ENCODE peak calls at places on chromosome 7, in four cellular contexts. One of them, this sample, is unnamed.
A peak's percentile ranks its signal among the peaks of the same experiment; 100 is the strongest.

GRCh38 chr7:6545398-6546126 is 5.7 kb downstream of the GRID2IP start:
- DNase-seq in ovary: no peak
- DNase-seq in Peyer's patch: no peak
- DNase-seq in transverse colon: no peak
- DNase-seq in this sample: no peak

GRCh38 chr7:81161459-81162075 is 242.7 kb upstream of the SEMA3C start:
- DNase-seq in transverse colon: no peak
- DNase-seq in ovary: no peak
- DNase-seq in Peyer's patch: no peak
- DNase-seq in this sample: no peak

GRCh38 chr7:32143271-32143670 is 73.1 kb upstream of the PDE1C start:
- DNase-seq in transverse colon: no peak
- DNase-seq in Peyer's patch: no peak
- DNase-seq in ovary: no peak
- DNase-seq in this sample: no peak

GRCh38 chr7:107147464-107148214 is 21.2 kb upstream of the HBP1 start:
- DNase-seq in Peyer's patch: no peak
- DNase-seq in transverse colon: no peak
- DNase-seq in ovary: peak; percentile 32
- DNase-seq in this sample: no peak

GRCh38 chr7:112556633-112557032 is 75.8 kb downstream of the LSMEM1 start:
- DNase-seq in transverse colon: no peak
- DNase-seq in ovary: no peak
- DNase-seq in Peyer's patch: no peak
- DNase-seq in this sample: no peak

GRCh38 chr7:30884881-30885280 is 26.8 kb upstream of the AQP1 start:
- DNase-seq in ovary: no peak
- DNase-seq in transverse colon: no peak
- DNase-seq in Peyer's patch: no peak
- DNase-seq in this sample: no peak

GRCh38 chr7:69395072-69395714 is 203.1 kb upstream of the AUTS2 start:
- DNase-seq in ovary: no peak
- DNase-seq in Peyer's patch: no peak
- DNase-seq in transverse colon: no peak
- DNase-seq in this sample: no peak

GRCh38 chr7:131625817-131626372 is 69.5 kb upstream of the PODXL start:
- DNase-seq in transverse colon: no peak
- DNase-seq in Peyer's patch: no peak
- DNase-seq in ovary: no peak
- DNase-seq in this sample: peak; percentile 32

GRCh38 chr7:23971031-23971430 is 261.0 kb downstream of the STK31 start:
- DNase-seq in Peyer's patch: no peak
- DNase-seq in ovary: no peak
- DNase-seq in transverse colon: no peak
- DNase-seq in this sample: no peak

GRCh38 chr7:30765359-30765758 is 5.9 kb upstream of the MINDY4 start:
- DNase-seq in ovary: no peak
- DNase-seq in transverse colon: no peak
- DNase-seq in Peyer's patch: no peak
- DNase-seq in this sample: no peak

GRCh38 chr7:158073845-158074840 is 513.5 kb downstream of the PTPRN2 start:
- DNase-seq in transverse colon: no peak
- DNase-seq in Peyer's patch: no peak
- DNase-seq in ovary: no peak
- DNase-seq in this sample: no peak

GRCh38 chr7:79272066-79272669 is 181.3 kb downstream of the MAGI2 start:
- DNase-seq in ovary: no peak
- DNase-seq in Peyer's patch: no peak
- DNase-seq in transverse colon: no peak
- DNase-seq in this sample: no peak

GRCh38 chr7:102992820-102993531 is 80.2 kb downstream of the LRRC17 start:
- DNase-seq in Peyer's patch: no peak
- DNase-seq in ovary: no peak
- DNase-seq in transverse colon: no peak
- DNase-seq in this sample: no peak

GRCh38 chr7:95476904-95477594 is 8.7 kb upstream of the ASB4 start:
- DNase-seq in transverse colon: peak; percentile 72
- DNase-seq in Peyer's patch: no peak
- DNase-seq in ovary: peak; percentile 81
- DNase-seq in this sample: peak; percentile 83

GRCh38 chr7:130430841-130431713 is 9.7 kb downstream of the CEP41 start:
- DNase-seq in ovary: no peak
- DNase-seq in transverse colon: no peak
- DNase-seq in Peyer's patch: no peak
- DNase-seq in this sample: no peak

GRCh38 chr7:45986355-45987298 is 65.6 kb upstream of the IGFBP3 start:
- DNase-seq in ovary: no peak
- DNase-seq in Peyer's patch: no peak
- DNase-seq in transverse colon: no peak
- DNase-seq in this sample: no peak

GRCh38 chr7:47945261-47946015 is 2.8 kb downstream of the PKD1L1 start:
- DNase-seq in transverse colon: peak; percentile 86
- DNase-seq in ovary: peak; percentile 84
- DNase-seq in Peyer's patch: peak; percentile 77
- DNase-seq in this sample: peak; percentile 94

GRCh38 chr7:43501881-43502280 is 81.0 kb upstream of the STK17A start:
- DNase-seq in transverse colon: no peak
- DNase-seq in ovary: no peak
- DNase-seq in Peyer's patch: no peak
- DNase-seq in this sample: no peak

GRCh38 chr7:114047889-114048288 is 129.1 kb upstream of the PPP1R3A start:
- DNase-seq in ovary: no peak
- DNase-seq in Peyer's patch: no peak
- DNase-seq in transverse colon: no peak
- DNase-seq in this sample: no peak

GRCh38 chr7:134365341-134366054 is 48.8 kb upstream of the SLC35B4 start:
- DNase-seq in Peyer's patch: no peak
- DNase-seq in transverse colon: no peak
- DNase-seq in ovary: no peak
- DNase-seq in this sample: no peak

GRCh38 chr7:76329479-76329878 is 27.0 kb downstream of the HSPB1 start:
- DNase-seq in Peyer's patch: no peak
- DNase-seq in transverse colon: no peak
- DNase-seq in ovary: no peak
- DNase-seq in this sample: no peak

GRCh38 chr7:39697481-39697880 is 74.1 kb downstream of the RALA start:
- DNase-seq in ovary: no peak
- DNase-seq in Peyer's patch: no peak
- DNase-seq in transverse colon: no peak
- DNase-seq in this sample: no peak

GRCh38 chr7:140876519-140877248 is 48.0 kb downstream of the BRAF start:
- DNase-seq in ovary: no peak
- DNase-seq in Peyer's patch: no peak
- DNase-seq in transverse colon: no peak
- DNase-seq in this sample: no peak

GRCh38 chr7:14197280-14197679 is 207.8 kb upstream of the ETV1 start:
- DNase-seq in transverse colon: no peak
- DNase-seq in Peyer's patch: no peak
- DNase-seq in ovary: no peak
- DNase-seq in this sample: peak; percentile 20

GRCh38 chr7:106418526-106418925 is 133.7 kb upstream of the NAMPT start:
- DNase-seq in ovary: no peak
- DNase-seq in Peyer's patch: no peak
- DNase-seq in transverse colon: no peak
- DNase-seq in this sample: no peak

GRCh38 chr7:101823086-101823485 is 5.7 kb downstream of the CUX1 start:
- DNase-seq in ovary: no peak
- DNase-seq in Peyer's patch: no peak
- DNase-seq in transverse colon: no peak
- DNase-seq in this sample: no peak

GRCh38 chr7:21108182-21108581 is 319.7 kb upstream of the SP4 start:
- DNase-seq in ovary: no peak
- DNase-seq in transverse colon: peak; percentile 85
- DNase-seq in Peyer's patch: peak; percentile 48
- DNase-seq in this sample: no peak

GRCh38 chr7:24381919-24382505 is 98.0 kb downstream of the NPY start:
- DNase-seq in transverse colon: no peak
- DNase-seq in ovary: no peak
- DNase-seq in Peyer's patch: no peak
- DNase-seq in this sample: no peak

GRCh38 chr7:95319570-95319969 is 4.8 kb downstream of the PON1 start:
- DNase-seq in transverse colon: no peak
- DNase-seq in Peyer's patch: no peak
- DNase-seq in ovary: no peak
- DNase-seq in this sample: no peak

GRCh38 chr7:40469481-40469880 is 334.7 kb downstream of the SUGCT start:
- DNase-seq in Peyer's patch: no peak
- DNase-seq in ovary: no peak
- DNase-seq in transverse colon: no peak
- DNase-seq in this sample: no peak

GRCh38 chr7:46139079-46139478 is 218.0 kb upstream of the IGFBP3 start:
- DNase-seq in transverse colon: no peak
- DNase-seq in ovary: no peak
- DNase-seq in Peyer's patch: no peak
- DNase-seq in this sample: no peak

GRCh38 chr7:12327922-12328321 is 75.7 kb downstream of the VWDE start:
- DNase-seq in transverse colon: no peak
- DNase-seq in ovary: no peak
- DNase-seq in Peyer's patch: no peak
- DNase-seq in this sample: no peak

GRCh38 chr7:12030116-12030515 is 181.0 kb upstream of the TMEM106B start:
- DNase-seq in transverse colon: no peak
- DNase-seq in Peyer's patch: no peak
- DNase-seq in ovary: no peak
- DNase-seq in this sample: no peak

GRCh38 chr7:128148676-128149075 is 92.4 kb upstream of the LEP start:
- DNase-seq in transverse colon: no peak
- DNase-seq in ovary: no peak
- DNase-seq in Peyer's patch: no peak
- DNase-seq in this sample: no peak

GRCh38 chr7:34523233-34523918 is 134.6 kb upstream of the NPSR1 start:
- DNase-seq in ovary: no peak
- DNase-seq in transverse colon: no peak
- DNase-seq in Peyer's patch: no peak
- DNase-seq in this sample: no peak

GRCh38 chr7:26117970-26118369 is 34.0 kb upstream of the NFE2L3 start:
- DNase-seq in Peyer's patch: no peak
- DNase-seq in ovary: no peak
- DNase-seq in transverse colon: no peak
- DNase-seq in this sample: no peak

GRCh38 chr7:91554893-91555292 is 290.7 kb downstream of the FZD1 start:
- DNase-seq in ovary: no peak
- DNase-seq in Peyer's patch: no peak
- DNase-seq in transverse colon: no peak
- DNase-seq in this sample: no peak

GRCh38 chr7:2521952-2522591 is 2.5 kb downstream of the LFNG start:
- DNase-seq in ovary: no peak
- DNase-seq in transverse colon: peak; percentile 72
- DNase-seq in Peyer's patch: peak; percentile 82
- DNase-seq in this sample: no peak
- H3K4me3 ChIP-seq in ovary: no peak overlapping the region
- H3K4me3 ChIP-seq in transverse colon: no peak overlapping the region
- H3K4me3 ChIP-seq in Peyer's patch: peak overlapping the region; percentile 65
- H3K4me3 ChIP-seq in this sample: no peak overlapping the region

GRCh38 chr7:1533569-1534329 is 3.2 kb downstream of the MAFK start:
- DNase-seq in transverse colon: peak; percentile 59
- DNase-seq in ovary: peak; percentile 53
- DNase-seq in Peyer's patch: peak; percentile 69
- DNase-seq in this sample: peak; percentile 94
- H3K27ac ChIP-seq in transverse colon: peak overlapping the region; percentile 98
- H3K27ac ChIP-seq in ovary: peak overlapping the region; percentile 83
- H3K27ac ChIP-seq in Peyer's patch: peak overlapping the region; percentile 98
- H3K27ac ChIP-seq in this sample: peak overlapping the region; percentile 93

GRCh38 chr7:77416621-77417371 is 647 bp upstream of the GSAP start:
- DNase-seq in ovary: no peak
- DNase-seq in transverse colon: no peak
- DNase-seq in Peyer's patch: no peak
- DNase-seq in this sample: peak; percentile 44
- H3K4me3 ChIP-seq in ovary: peak overlapping the region; percentile 77
- H3K4me3 ChIP-seq in transverse colon: peak overlapping the region; percentile 66
- H3K4me3 ChIP-seq in Peyer's patch: peak overlapping the region; percentile 87
- H3K4me3 ChIP-seq in this sample: peak overlapping the region; percentile 99

GRCh38 chr7:29488203-29488970 is 75.2 kb upstream of the PRR15 start:
- DNase-seq in ovary: peak; percentile 51
- DNase-seq in transverse colon: no peak
- DNase-seq in Peyer's patch: no peak
- DNase-seq in this sample: no peak
- H3K27ac ChIP-seq in ovary: peak overlapping the region; percentile 68
- H3K27ac ChIP-seq in transverse colon: peak overlapping the region; percentile 45
- H3K27ac ChIP-seq in Peyer's patch: peak overlapping the region; percentile 50
- H3K27ac ChIP-seq in this sample: peak overlapping the region; percentile 89

DNA sequence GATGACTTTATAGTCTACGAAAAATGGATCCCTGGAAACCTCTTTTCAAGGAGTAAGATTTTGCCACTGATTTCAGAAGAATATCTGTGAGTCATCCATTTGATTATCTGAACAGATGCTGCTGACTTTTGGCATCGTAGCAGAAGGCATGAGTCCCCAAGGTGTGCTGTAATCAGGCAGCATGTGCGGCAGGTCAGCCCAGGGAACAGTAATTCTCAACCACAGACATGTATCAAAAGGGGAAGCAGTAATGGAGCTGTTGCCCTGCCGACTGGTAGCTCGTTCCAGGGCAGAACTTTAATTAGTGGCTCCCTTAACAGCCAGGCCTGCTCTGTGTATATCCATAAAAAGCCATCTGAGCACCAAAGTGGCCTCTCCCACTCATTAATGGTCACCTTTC is 5.7 kb upstream of the VWC2 start:
- DNase-seq in transverse colon: no peak
- DNase-seq in ovary: no peak
- DNase-seq in Peyer's patch: no peak
- DNase-seq in this sample: no peak
- H3K4me3 ChIP-seq in transverse colon: no peak overlapping the region
- H3K4me3 ChIP-seq in ovary: no peak overlapping the region
- H3K4me3 ChIP-seq in Peyer's patch: no peak overlapping the region
- H3K4me3 ChIP-seq in this sample: no peak overlapping the region

GRCh38 chr7:93138576-93138975 is 9.6 kb downstream of the SAMD9L start:
- DNase-seq in ovary: no peak
- DNase-seq in transverse colon: no peak
- DNase-seq in Peyer's patch: no peak
- DNase-seq in this sample: no peak

GRCh38 chr7:93146036-93146435 is 2.1 kb downstream of the SAMD9L start:
- DNase-seq in Peyer's patch: no peak
- DNase-seq in ovary: no peak
- DNase-seq in transverse colon: no peak
- DNase-seq in this sample: no peak

GRCh38 chr7:93140582-93141191 is 7.5 kb downstream of the SAMD9L start:
- DNase-seq in Peyer's patch: no peak
- DNase-seq in transverse colon: no peak
- DNase-seq in ovary: no peak
- DNase-seq in this sample: no peak

GRCh38 chr7:93145324-93145723 is 2.9 kb downstream of the SAMD9L start:
- DNase-seq in Peyer's patch: no peak
- DNase-seq in transverse colon: no peak
- DNase-seq in ovary: no peak
- DNase-seq in this sample: no peak

GRCh38 chr7:93142127-93142526 is 6.1 kb downstream of the SAMD9L start:
- DNase-seq in Peyer's patch: no peak
- DNase-seq in transverse colon: no peak
- DNase-seq in ovary: no peak
- DNase-seq in this sample: no peak
- H3K27ac ChIP-seq in Peyer's patch: no peak overlapping the region
- H3K27ac ChIP-seq in transverse colon: no peak overlapping the region
- H3K27ac ChIP-seq in ovary: no peak overlapping the region
- H3K27ac ChIP-seq in this sample: no peak overlapping the region